ENCODE peak calls at places on chromosome 20, in ten cellular contexts. One of them, this sample, is unnamed. For H3K36me3, the result is how much of the 10 kb centered on the place peaks cover.

GRCh38 chr20:3010985-3011723 is 32.3 kb upstream of the GNRH2 start:
- DNase-seq in spleen: no peak
- DNase-seq in stomach: no peak
- DNase-seq in esophagus squamous epithelium: no peak
- DNase-seq in IMR-90: peak
- DNase-seq in heart left ventricle: no peak
- DNase-seq in HCT116: no peak
- DNase-seq in transverse colon: no peak
- DNase-seq in adrenal gland: no peak
- DNase-seq in prostate gland: no peak
- DNase-seq in this sample: no peak

GRCh38 chr20:63957690-63958441 is 1.6 kb upstream of the UCKL1 start:
- DNase-seq in esophagus squamous epithelium: no peak
- DNase-seq in HCT116: peak
- DNase-seq in stomach: peak
- DNase-seq in IMR-90: peak
- DNase-seq in adrenal gland: no peak
- DNase-seq in prostate gland: no peak
- DNase-seq in transverse colon: peak
- DNase-seq in heart left ventricle: peak
- DNase-seq in spleen: peak
- DNase-seq in this sample: no peak

GRCh38 chr20:8361008-8361652 is 229.1 kb downstream of the PLCB1 start:
- DNase-seq in prostate gland: no peak
- DNase-seq in heart left ventricle: no peak
- DNase-seq in adrenal gland: peak
- DNase-seq in stomach: no peak
- DNase-seq in IMR-90: peak
- DNase-seq in HCT116: no peak
- DNase-seq in esophagus squamous epithelium: no peak
- DNase-seq in spleen: no peak
- DNase-seq in transverse colon: no peak
- DNase-seq in this sample: no peak

GRCh38 chr20:35279040-35279439 is 1.1 kb upstream of the MMP24OS start:
- DNase-seq in transverse colon: no peak
- DNase-seq in stomach: peak
- DNase-seq in IMR-90: peak
- DNase-seq in spleen: no peak
- DNase-seq in HCT116: no peak
- DNase-seq in adrenal gland: no peak
- DNase-seq in esophagus squamous epithelium: no peak
- DNase-seq in prostate gland: peak
- DNase-seq in heart left ventricle: no peak
- DNase-seq in this sample: no peak

GRCh38 chr20:13231031-13231752 is 10.1 kb downstream of the ISM1 start:
- DNase-seq in HCT116: no peak
- DNase-seq in heart left ventricle: no peak
- DNase-seq in stomach: no peak
- DNase-seq in spleen: no peak
- DNase-seq in transverse colon: no peak
- DNase-seq in prostate gland: no peak
- DNase-seq in adrenal gland: no peak
- DNase-seq in esophagus squamous epithelium: no peak
- DNase-seq in IMR-90: peak
- DNase-seq in this sample: no peak

GRCh38 chr20:31833130-31833930 is 12.1 kb downstream of the FOXS1 start:
- DNase-seq in adrenal gland: peak
- DNase-seq in spleen: peak
- DNase-seq in prostate gland: no peak
- DNase-seq in transverse colon: peak
- DNase-seq in stomach: peak
- DNase-seq in IMR-90: peak
- DNase-seq in esophagus squamous epithelium: no peak
- DNase-seq in HCT116: peak
- DNase-seq in heart left ventricle: peak
- DNase-seq in this sample: peak

GRCh38 chr20:1832634-1833033 is 62.6 kb upstream of the SIRPA start:
- DNase-seq in IMR-90: no peak
- DNase-seq in heart left ventricle: peak
- DNase-seq in adrenal gland: no peak
- DNase-seq in esophagus squamous epithelium: no peak
- DNase-seq in transverse colon: no peak
- DNase-seq in spleen: no peak
- DNase-seq in HCT116: no peak
- DNase-seq in stomach: no peak
- DNase-seq in prostate gland: no peak
- DNase-seq in this sample: no peak

GRCh38 chr20:10800288-10800687 is 126.5 kb upstream of the JAG1 start:
- DNase-seq in prostate gland: no peak
- DNase-seq in transverse colon: no peak
- DNase-seq in spleen: no peak
- DNase-seq in heart left ventricle: no peak
- DNase-seq in stomach: no peak
- DNase-seq in esophagus squamous epithelium: no peak
- DNase-seq in HCT116: no peak
- DNase-seq in IMR-90: no peak
- DNase-seq in adrenal gland: no peak
- DNase-seq in this sample: no peak

GRCh38 chr20:38633577-38634093 is 32.0 kb downstream of the ARHGAP40 start:
- DNase-seq in adrenal gland: peak
- DNase-seq in esophagus squamous epithelium: no peak
- DNase-seq in IMR-90: peak
- DNase-seq in stomach: peak
- DNase-seq in HCT116: peak
- DNase-seq in prostate gland: peak
- DNase-seq in spleen: peak
- DNase-seq in transverse colon: peak
- DNase-seq in heart left ventricle: peak
- DNase-seq in this sample: peak

GRCh38 chr20:23877524-23877923 is 2.0 kb downstream of the CST5 start:
- DNase-seq in prostate gland: no peak
- DNase-seq in adrenal gland: no peak
- DNase-seq in esophagus squamous epithelium: no peak
- DNase-seq in transverse colon: no peak
- DNase-seq in spleen: no peak
- DNase-seq in IMR-90: no peak
- DNase-seq in stomach: no peak
- DNase-seq in heart left ventricle: no peak
- DNase-seq in HCT116: no peak
- DNase-seq in this sample: no peak

GRCh38 chr20:62905536-62906117 is 20.7 kb downstream of the DIDO1 start:
- DNase-seq in adrenal gland: no peak
- DNase-seq in stomach: no peak
- DNase-seq in HCT116: no peak
- DNase-seq in spleen: no peak
- DNase-seq in IMR-90: no peak
- DNase-seq in prostate gland: no peak
- DNase-seq in esophagus squamous epithelium: no peak
- DNase-seq in transverse colon: no peak
- DNase-seq in heart left ventricle: no peak
- DNase-seq in this sample: no peak

GRCh38 chr20:62900052-62900691 is 26.1 kb downstream of the DIDO1 start:
- DNase-seq in transverse colon: peak
- DNase-seq in IMR-90: peak
- DNase-seq in heart left ventricle: peak
- DNase-seq in stomach: peak
- DNase-seq in spleen: peak
- DNase-seq in HCT116: peak
- DNase-seq in prostate gland: peak
- DNase-seq in adrenal gland: peak
- DNase-seq in esophagus squamous epithelium: no peak
- DNase-seq in this sample: peak

GRCh38 chr20:62901891-62902290 is 24.4 kb downstream of the DIDO1 start:
- DNase-seq in HCT116: no peak
- DNase-seq in adrenal gland: no peak
- DNase-seq in spleen: no peak
- DNase-seq in heart left ventricle: no peak
- DNase-seq in transverse colon: no peak
- DNase-seq in IMR-90: no peak
- DNase-seq in stomach: no peak
- DNase-seq in esophagus squamous epithelium: no peak
- DNase-seq in prostate gland: no peak
- DNase-seq in this sample: no peak

GRCh38 chr20:62900692-62901584 is 25.4 kb downstream of the DIDO1 start:
- DNase-seq in stomach: peak
- DNase-seq in adrenal gland: no peak
- DNase-seq in esophagus squamous epithelium: no peak
- DNase-seq in HCT116: no peak
- DNase-seq in spleen: no peak
- DNase-seq in transverse colon: peak
- DNase-seq in prostate gland: peak
- DNase-seq in heart left ventricle: no peak
- DNase-seq in IMR-90: no peak
- DNase-seq in this sample: peak

GRCh38 chr20:62902926-62903615 is 23.2 kb downstream of the DIDO1 start:
- DNase-seq in esophagus squamous epithelium: no peak
- DNase-seq in prostate gland: no peak
- DNase-seq in heart left ventricle: no peak
- DNase-seq in adrenal gland: no peak
- DNase-seq in HCT116: no peak
- DNase-seq in transverse colon: no peak
- DNase-seq in IMR-90: peak
- DNase-seq in stomach: no peak
- DNase-seq in spleen: no peak
- DNase-seq in this sample: no peak
- TF ChIP-seq POLR2A in esophagus squamous epithelium: no peak
- TF ChIP-seq POLR2A in prostate gland: no peak
- TF ChIP-seq POLR2A in heart left ventricle: no peak
- TF ChIP-seq POLR2A in adrenal gland: no peak
- TF ChIP-seq POLR2A in HCT116: no peak
- TF ChIP-seq POLR2A in transverse colon: no peak
- TF ChIP-seq POLR2A in IMR-90: no peak
- TF ChIP-seq POLR2A in stomach: no peak
- TF ChIP-seq POLR2A in spleen: no peak
- TF ChIP-seq POLR2A in this sample: no peak

DNA sequence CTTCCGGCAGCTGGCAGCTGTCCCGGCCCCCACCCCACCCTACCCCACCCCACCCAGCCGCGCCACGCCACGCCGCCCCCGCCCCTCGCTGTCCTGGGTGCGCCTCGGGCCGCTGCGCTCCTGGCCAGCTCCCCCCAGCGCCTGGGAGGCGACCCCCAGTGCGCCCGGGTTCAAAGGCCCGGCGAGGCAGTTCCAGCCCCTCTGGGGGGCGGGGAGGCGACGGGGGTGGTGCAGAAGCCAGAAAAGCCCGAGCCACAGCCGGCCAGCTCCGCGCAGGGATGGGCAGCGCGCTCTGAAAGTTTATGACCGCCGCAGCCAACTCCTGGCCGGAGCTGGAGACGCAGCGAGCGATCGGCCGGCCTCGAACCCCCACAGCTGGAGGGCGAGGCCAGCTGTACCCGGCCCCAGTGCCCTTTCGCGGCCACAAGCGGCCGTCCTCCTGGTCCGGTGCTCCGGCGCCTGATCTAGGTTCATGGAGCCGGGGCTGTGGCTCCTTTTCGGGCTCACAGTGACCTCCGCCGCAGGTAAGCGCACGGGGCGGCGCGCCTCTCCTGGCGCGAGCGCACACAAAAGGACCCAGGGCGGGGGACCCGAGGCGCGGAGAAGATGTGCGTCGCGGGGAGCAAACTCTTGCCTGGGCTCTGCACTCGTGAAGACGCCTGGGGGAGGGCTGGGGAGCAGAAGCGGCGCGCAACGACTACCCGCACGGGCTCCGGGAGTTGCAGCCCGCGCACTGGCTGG is at the start of gene EDN3:
- DNase-seq in heart left ventricle: no peak
- DNase-seq in transverse colon: peak
- DNase-seq in IMR-90: no peak
- DNase-seq in prostate gland: no peak
- DNase-seq in esophagus squamous epithelium: no peak
- DNase-seq in stomach: no peak
- DNase-seq in spleen: no peak
- DNase-seq in HCT116: no peak
- DNase-seq in adrenal gland: no peak
- DNase-seq in this sample: peak
- H3K4me3 ChIP-seq in heart left ventricle: no peak
- H3K4me3 ChIP-seq in transverse colon: peak
- H3K4me3 ChIP-seq in IMR-90: no peak
- H3K4me3 ChIP-seq in prostate gland: peak
- H3K4me3 ChIP-seq in esophagus squamous epithelium: peak
- H3K4me3 ChIP-seq in stomach: no peak
- H3K4me3 ChIP-seq in spleen: no peak
- H3K4me3 ChIP-seq in HCT116: no peak
- H3K4me3 ChIP-seq in adrenal gland: no peak
- H3K4me3 ChIP-seq in this sample: peak

GRCh38 chr20:18057994-18058349 is 256 bp upstream of the OVOL2 start:
- DNase-seq in heart left ventricle: no peak
- DNase-seq in adrenal gland: no peak
- DNase-seq in HCT116: no peak
- DNase-seq in IMR-90: no peak
- DNase-seq in prostate gland: no peak
- DNase-seq in esophagus squamous epithelium: no peak
- DNase-seq in transverse colon: no peak
- DNase-seq in stomach: peak
- DNase-seq in spleen: no peak
- DNase-seq in this sample: no peak

GRCh38 chr20:18058661-18059467 is 1.1 kb upstream of the OVOL2 start:
- DNase-seq in transverse colon: peak
- DNase-seq in HCT116: peak
- DNase-seq in spleen: no peak
- DNase-seq in IMR-90: no peak
- DNase-seq in stomach: peak
- DNase-seq in adrenal gland: no peak
- DNase-seq in esophagus squamous epithelium: no peak
- DNase-seq in heart left ventricle: no peak
- DNase-seq in prostate gland: peak
- DNase-seq in this sample: peak

GRCh38 chr20:18059603-18060002 is 1.9 kb upstream of the OVOL2 start:
- DNase-seq in heart left ventricle: no peak
- DNase-seq in IMR-90: no peak
- DNase-seq in stomach: no peak
- DNase-seq in transverse colon: no peak
- DNase-seq in HCT116: no peak
- DNase-seq in adrenal gland: no peak
- DNase-seq in esophagus squamous epithelium: no peak
- DNase-seq in spleen: no peak
- DNase-seq in prostate gland: no peak
- DNase-seq in this sample: no peak

GRCh38 chr20:18066421-18067333 is 9.0 kb upstream of the OVOL2 start:
- DNase-seq in prostate gland: no peak
- DNase-seq in esophagus squamous epithelium: no peak
- DNase-seq in transverse colon: no peak
- DNase-seq in adrenal gland: no peak
- DNase-seq in spleen: no peak
- DNase-seq in HCT116: no peak
- DNase-seq in heart left ventricle: no peak
- DNase-seq in stomach: no peak
- DNase-seq in IMR-90: no peak
- DNase-seq in this sample: no peak

GRCh38 chr20:18063676-18064075 is 6.0 kb upstream of the OVOL2 start:
- DNase-seq in stomach: no peak
- DNase-seq in esophagus squamous epithelium: no peak
- DNase-seq in transverse colon: no peak
- DNase-seq in HCT116: no peak
- DNase-seq in heart left ventricle: no peak
- DNase-seq in IMR-90: no peak
- DNase-seq in prostate gland: no peak
- DNase-seq in spleen: no peak
- DNase-seq in adrenal gland: no peak
- DNase-seq in this sample: no peak
- H3K36me3 ChIP-seq in stomach: under half
- H3K36me3 ChIP-seq in esophagus squamous epithelium: under half
- H3K36me3 ChIP-seq in transverse colon: under half
- H3K36me3 ChIP-seq in HCT116: under half
- H3K36me3 ChIP-seq in heart left ventricle: under half
- H3K36me3 ChIP-seq in IMR-90: under half
- H3K36me3 ChIP-seq in prostate gland: under half
- H3K36me3 ChIP-seq in spleen: under half
- H3K36me3 ChIP-seq in adrenal gland: under half
- H3K36me3 ChIP-seq in this sample: under half

GRCh38 chr20:17614812-17615644 is 45.2 kb downstream of the DSTN start:
- DNase-seq in adrenal gland: peak
- DNase-seq in IMR-90: no peak
- DNase-seq in esophagus squamous epithelium: no peak
- DNase-seq in transverse colon: peak
- DNase-seq in prostate gland: no peak
- DNase-seq in heart left ventricle: no peak
- DNase-seq in HCT116: no peak
- DNase-seq in spleen: peak
- DNase-seq in stomach: peak
- DNase-seq in this sample: peak
- TF ChIP-seq POLR2A in adrenal gland: no peak
- TF ChIP-seq POLR2A in IMR-90: no peak
- TF ChIP-seq POLR2A in esophagus squamous epithelium: no peak
- TF ChIP-seq POLR2A in transverse colon: no peak
- TF ChIP-seq POLR2A in prostate gland: no peak
- TF ChIP-seq POLR2A in heart left ventricle: no peak
- TF ChIP-seq POLR2A in HCT116: no peak
- TF ChIP-seq POLR2A in spleen: no peak
- TF ChIP-seq POLR2A in stomach: no peak
- TF ChIP-seq POLR2A in this sample: no peak